ENCODE peak calls at places on chromosome 18, in six cellular contexts. V, A, F, J, Q and X are unnamed samples.

GRCh38 chr18:35045121-35045520 is 3.9 kb downstream of the MAPRE2 start:
- DNase-seq in F (no peak), V (peak; percentile 63), Q (no peak), A (peak; percentile 52), J (no peak), X (no peak)

GRCh38 chr18:50170004-50170403 is 24.9 kb downstream of the MYO5B start:
- DNase-seq in V (no peak), J (no peak), Q (no peak), F (no peak), A (no peak), X (no peak)

GRCh38 chr18:52670903-52671302 is 330.9 kb downstream of the DCC start:
- DNase-seq in F (peak; percentile 4), V (peak; percentile 5), A (peak; percentile 37), J (no peak), Q (no peak), X (peak; percentile 23)

GRCh38 chr18:73564073-73564472 is 583.6 kb downstream of the FBXO15 start:
- DNase-seq in J (no peak), A (no peak), V (peak; percentile 90), Q (no peak), F (no peak), X (peak; percentile 64)

GRCh38 chr18:9594782-9595181 is 19.6 kb downstream of the PPP4R1 start:
- DNase-seq in J (no peak), V (peak; percentile 58), F (no peak), A (no peak), Q (no peak), X (no peak)

GRCh38 chr18:48975817-48976649 is 25.3 kb upstream of the SMAD7 start:
- DNase-seq in Q (no peak), V (peak; percentile 57), J (peak; percentile 56), A (peak; percentile 98), F (no peak), X (peak; percentile 71)

GRCh38 chr18:10936211-10937053 is 212.9 kb downstream of the PIEZO2 start:
- DNase-seq in A (no peak), Q (no peak), F (no peak), V (peak; percentile 15), J (no peak), X (no peak)

GRCh38 chr18:27040796-27041195 is 144.3 kb downstream of the CHST9 start:
- DNase-seq in A (no peak), V (no peak), F (no peak), Q (no peak), J (no peak), X (no peak)

GRCh38 chr18:12656671-12657047 is 1.2 kb downstream of the SPIRE1 start:
- DNase-seq in V (peak; percentile 50), A (peak; percentile 48), J (peak; percentile 16), F (no peak), Q (no peak), X (no peak)

GRCh38 chr18:2302628-2303516 is 268.4 kb downstream of the METTL4 start:
- DNase-seq in A (no peak), V (no peak), Q (no peak), J (peak; percentile 93), F (no peak), X (peak; percentile 82)

GRCh38 chr18:70160075-70160678 is 45.3 kb downstream of the RTTN start:
- DNase-seq in F (no peak), A (no peak), J (no peak), V (no peak), Q (no peak), X (no peak)

GRCh38 chr18:25399554-25399953 is 47.6 kb upstream of the ZNF521 start:
- DNase-seq in Q (no peak), A (no peak), F (no peak), V (peak; percentile 28), J (no peak), X (no peak)

GRCh38 chr18:58625839-58626238 is 3.1 kb downstream of the ALPK2 start:
- DNase-seq in A (no peak), J (no peak), V (no peak), F (no peak), Q (no peak), X (no peak)

GRCh38 chr18:26477828-26478466 is 70.4 kb downstream of the KCTD1 start:
- DNase-seq in Q (no peak), A (no peak), J (no peak), V (no peak), F (no peak), X (peak; percentile 65)

GRCh38 chr18:35239314-35239713 is 1.5 kb upstream of the ZNF397 start:
- DNase-seq in F (no peak), V (no peak), A (no peak), Q (no peak), J (peak; percentile 36), X (no peak)

GRCh38 chr18:13375302-13376255 is 157.0 kb downstream of the LDLRAD4 start:
- DNase-seq in J (peak; percentile 5), A (no peak), F (no peak), Q (peak; percentile 57), V (peak; percentile 91), X (peak; percentile 68)

GRCh38 chr18:23032030-23032582 is 99.0 kb downstream of the RBBP8 start:
- DNase-seq in F (no peak), J (no peak), V (peak; percentile 83), Q (no peak), A (no peak), X (no peak)
- TF ChIP-seq USF2 in F (no peak), J (no peak), V (no peak), Q (no peak), A (no peak), X (no peak)

GRCh38 chr18:45690975-45691815 is 32.8 kb upstream of the SLC14A1 start:
- DNase-seq in F (peak; percentile 46), A (peak; percentile 69), J (peak; percentile 79), V (peak; percentile 76), Q (no peak), X (peak; percentile 69)
- H3K4me2 ChIP-seq in F (no peak overlapping the region), A (no peak overlapping the region), J (peak overlapping the region; percentile 64), V (no peak overlapping the region), Q (no peak overlapping the region), X (peak overlapping the region; percentile 36)

DNA sequence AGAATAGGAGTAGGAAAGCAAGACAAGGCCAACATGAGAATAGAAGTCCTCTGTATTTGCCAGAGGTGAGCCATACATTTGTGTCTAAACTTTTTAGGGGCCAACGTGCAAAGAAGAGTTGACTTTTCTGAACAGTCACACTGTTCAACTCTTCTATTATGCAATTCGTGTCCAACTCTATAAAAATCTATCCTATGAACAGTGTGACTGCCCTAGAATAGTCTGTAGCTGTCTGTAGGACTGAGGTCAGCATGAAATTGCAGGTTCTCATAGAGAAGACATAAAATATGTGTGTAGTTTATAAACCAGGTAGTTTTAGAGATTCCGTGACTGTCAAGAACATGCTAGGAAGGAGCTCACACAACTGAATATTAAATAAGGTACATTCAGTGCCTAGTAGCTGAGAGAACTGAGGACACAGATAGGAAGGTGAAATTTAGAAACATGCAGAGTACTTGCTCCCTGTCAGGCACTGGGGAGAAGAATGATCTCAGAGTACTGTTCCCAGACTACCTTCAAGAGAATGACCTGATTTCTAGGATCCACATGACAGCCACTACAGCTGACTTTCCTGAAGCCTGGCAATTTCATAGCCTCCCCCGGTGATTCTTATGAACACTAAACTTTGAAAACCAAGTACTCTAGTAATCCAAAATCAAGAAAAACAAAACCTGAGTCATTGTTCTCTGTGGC is 201.6 kb upstream of the BOD1L2 start:
- DNase-seq in V (peak; percentile 45), F (no peak), Q (no peak), J (no peak), A (no peak), X (no peak)
- TF ChIP-seq SMC3 in V (no peak), F (no peak), Q (no peak), J (no peak), A (no peak), X (no peak)

DNA sequence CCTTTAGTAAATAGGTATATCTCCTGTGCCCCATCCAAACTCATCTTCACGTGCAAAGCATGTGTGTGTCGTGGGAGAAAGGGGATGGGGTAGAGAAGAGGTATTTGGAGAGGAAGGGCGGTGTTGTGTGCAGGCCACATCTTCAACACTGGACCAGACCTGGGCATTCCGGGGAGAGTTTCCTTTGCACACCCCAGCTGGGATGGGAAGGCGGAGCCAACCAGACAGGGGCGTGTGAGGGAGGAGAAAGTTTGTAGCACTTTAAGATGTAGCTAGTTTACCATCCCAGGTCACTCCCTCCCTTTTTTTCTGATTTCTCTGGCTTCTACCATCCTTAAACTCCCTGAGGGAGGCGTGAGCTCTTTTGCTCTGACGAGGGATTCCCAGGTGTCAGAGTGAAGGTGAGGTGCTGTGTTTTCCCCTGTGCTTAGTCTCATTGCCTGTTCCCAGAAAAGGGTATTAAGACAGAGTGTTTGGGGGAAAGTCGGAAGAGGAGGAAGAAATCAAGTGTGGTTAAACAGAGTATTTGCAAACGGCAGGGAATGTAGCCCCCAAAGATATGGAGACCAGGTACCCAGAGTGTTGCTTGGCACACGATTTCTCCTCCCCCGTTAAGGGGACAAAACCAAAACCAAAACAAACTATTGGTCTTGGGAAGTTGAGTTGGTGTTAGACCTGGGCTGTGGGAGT is 1.6 kb downstream of the SETBP1 start:
- DNase-seq in F (no peak), A (no peak), V (no peak), Q (no peak), J (no peak), X (no peak)
- TF ChIP-seq USF2 in F (no peak), A (no peak), V (no peak), Q (no peak), J (no peak), X (no peak)

GRCh38 chr18:36450264-36450663 is 152.8 kb downstream of the FHOD3 start:
- DNase-seq in V (no peak), A (no peak), J (no peak), F (no peak), Q (no peak), X (no peak)
- H3K4me2 ChIP-seq in V (no peak overlapping the region), A (no peak overlapping the region), J (no peak overlapping the region), F (no peak overlapping the region), Q (no peak overlapping the region), X (no peak overlapping the region)

GRCh38 chr18:63216497-63216896 is 103.1 kb downstream of the BCL2 start:
- DNase-seq in V (no peak), Q (no peak), F (no peak), A (no peak), J (no peak), X (no peak)

GRCh38 chr18:63213331-63213900 is 106.2 kb downstream of the BCL2 start:
- DNase-seq in J (no peak), A (no peak), F (no peak), Q (no peak), V (no peak), X (no peak)

GRCh38 chr18:63218472-63218871 is 101.1 kb downstream of the BCL2 start:
- DNase-seq in V (no peak), A (no peak), Q (no peak), F (no peak), J (no peak), X (no peak)

GRCh38 chr18:63213936-63214671 is 105.5 kb downstream of the BCL2 start:
- DNase-seq in V (no peak), F (no peak), Q (no peak), J (no peak), A (no peak), X (no peak)

GRCh38 chr18:63216911-63217311 is 102.7 kb downstream of the BCL2 start:
- DNase-seq in F (no peak), V (no peak), J (no peak), A (no peak), Q (no peak), X (no peak)
- TF ChIP-seq SMC3 in F (no peak), V (no peak), J (no peak), A (no peak), Q (no peak), X (no peak)